ENCODE peak calls at places on chromosomes 3 and 15, in eight cellular contexts. R is thoracic aorta, C is heart left ventricle, S is tibial nerve, Q is breast epithelium, J is ovary, W is tibial artery, O is K562. E is an unnamed sample. For H3K4me1, the result is how much of the 10 kb centered on the place peaks cover.

GRCh38 chr3:60095930-60096329 is 1046.1 kb upstream of the CFAP20DC start:
- DNase-seq in S (no peak), R (no peak), W (no peak), Q (no peak), J (no peak), O (no peak), C (no peak), E (no peak)

GRCh38 chr3:39870706-39871105 is 61.3 kb downstream of the MYRIP start:
- DNase-seq in Q (no peak), O (no peak), R (no peak), J (no peak), W (no peak), C (no peak), S (no peak), E (no peak)

GRCh38 chr3:150806436-150806835 is 43.5 kb upstream of the SIAH2 start:
- DNase-seq in Q (no peak), R (no peak), C (no peak), O (no peak), S (no peak), W (no peak), J (no peak), E (no peak)

GRCh38 chr3:56001537-56001936 is 466.7 kb downstream of the ERC2 start:
- DNase-seq in C (no peak), J (no peak), R (no peak), O (no peak), S (no peak), Q (no peak), W (no peak), E (no peak)

GRCh38 chr15:33068531-33068990 is 126.0 kb downstream of the FMN1 start:
- DNase-seq in W (peak), J (no peak), O (no peak), R (no peak), C (peak), Q (peak), S (no peak), E (no peak)

GRCh38 chr3:31039145-31039544 is 144.7 kb upstream of the GADL1 start:
- DNase-seq in S (no peak), W (no peak), C (no peak), R (no peak), J (no peak), Q (no peak), O (no peak), E (no peak)

GRCh38 chr3:54882114-54882833 is 45.6 kb downstream of the LRTM1 start:
- DNase-seq in Q (no peak), C (no peak), S (no peak), J (no peak), R (no peak), W (no peak), O (no peak), E (no peak)

GRCh38 chr3:9878700-9879099 is 1.4 kb downstream of the CIDEC start:
- DNase-seq in O (no peak), R (no peak), W (no peak), S (no peak), C (no peak), Q (no peak), J (no peak), E (peak)

GRCh38 chr3:67655364-67656121 is 1.1 kb upstream of the SUCLG2 start:
- DNase-seq in Q (no peak), S (no peak), R (no peak), C (no peak), O (no peak), W (no peak), J (peak), E (peak)

GRCh38 chr3:181030948-181031347 is 41.4 kb upstream of the DNAJC19 start:
- DNase-seq in W (no peak), C (no peak), R (no peak), J (no peak), Q (no peak), S (no peak), O (no peak), E (no peak)

GRCh38 chr3:106826861-106827311 is 550.4 kb upstream of the CCDC54 start:
- DNase-seq in C (no peak), S (no peak), O (no peak), J (no peak), Q (no peak), W (no peak), R (no peak), E (no peak)

GRCh38 chr15:31235298-31236183 is 91.1 kb upstream of the KLF13 start:
- DNase-seq in R (no peak), J (peak), W (peak), C (peak), S (no peak), Q (no peak), O (no peak), E (no peak)

GRCh38 chr3:43194490-43195115 is 88.7 kb upstream of the POMGNT2 start:
- DNase-seq in W (no peak), S (no peak), R (no peak), C (no peak), J (no peak), O (no peak), Q (no peak), E (peak)

GRCh38 chr15:52178765-52179164 is 12.4 kb downstream of the GNB5 start:
- DNase-seq in S (no peak), J (peak), R (no peak), C (no peak), O (no peak), W (no peak), Q (no peak), E (no peak)

GRCh38 chr3:141486735-141487418 is at the start of gene RASA2:
- DNase-seq in J (peak), Q (peak), S (peak), C (peak), R (no peak), O (peak), W (peak), E (peak)

GRCh38 chr3:185470323-185470722 is 28.5 kb downstream of the TMEM41A start:
- DNase-seq in R (no peak), O (no peak), C (no peak), Q (no peak), W (no peak), J (no peak), S (no peak), E (no peak)

GRCh38 chr3:82475306-82475705 is 713.9 kb upstream of the GBE1 start:
- DNase-seq in C (no peak), S (no peak), J (no peak), O (no peak), R (no peak), W (no peak), Q (no peak), E (no peak)

DNA sequence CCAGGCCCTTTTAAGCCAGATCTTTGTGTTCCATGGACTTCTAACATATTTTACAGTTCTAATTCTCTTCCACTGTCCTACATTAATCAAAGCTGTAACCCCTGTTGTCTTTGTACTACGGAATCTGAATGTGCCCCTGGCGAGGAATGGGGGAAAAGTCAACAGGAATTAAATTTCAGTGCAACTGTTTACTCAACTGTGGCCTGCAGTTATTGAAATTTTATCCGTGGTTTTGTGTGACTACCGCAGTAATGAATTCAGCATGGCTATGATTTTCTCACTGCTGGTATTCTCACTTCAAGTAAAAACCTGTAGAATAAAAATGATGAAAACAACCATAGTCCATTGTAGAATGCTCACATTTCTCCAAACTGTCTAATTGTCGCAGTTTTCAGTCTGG is 388.0 kb downstream of the FOXP1 start:
- DNase-seq in S (no peak), Q (no peak), J (no peak), R (no peak), W (no peak), O (no peak), C (no peak), E (no peak)
- TF ChIP-seq CTCF in S (no peak), Q (no peak), J (no peak), R (no peak), W (no peak), O (no peak), C (no peak), E (no peak)

GRCh38 chr3:123847209-123847608 is 36.9 kb downstream of the MYLK start:
- DNase-seq in W (no peak), S (no peak), J (no peak), C (no peak), Q (no peak), R (no peak), O (no peak), E (no peak)
- H3K4me1 ChIP-seq in W (under half), S (under half), J (under half), C (under half), Q (under half), R (under half), O (under half), E (under half)

GRCh38 chr3:154552338-154552737 is 122.3 kb upstream of the GPR149 start:
- DNase-seq in C (no peak), W (no peak), J (no peak), R (no peak), O (no peak), S (no peak), Q (no peak), E (no peak)
- TF ChIP-seq CTCF in C (no peak), W (no peak), J (no peak), R (no peak), O (peak), S (no peak), Q (no peak), E (no peak)

GRCh38 chr15:35098737-35099136 is 13.6 kb upstream of the NANOGP8 start:
- DNase-seq in R (no peak), O (no peak), C (no peak), W (no peak), Q (no peak), S (no peak), J (no peak), E (no peak)
- H3K4me1 ChIP-seq in R (under half), O (under half), C (under half), W (under half), Q (under half), S (under half), J (under half), E (under half)

GRCh38 chr3:124282751-124283643 is 291.1 kb upstream of the ROPN1 start:
- DNase-seq in R (peak), S (no peak), C (no peak), O (no peak), W (no peak), Q (no peak), J (no peak), E (no peak)

GRCh38 chr3:124277516-124277890 is 285.6 kb upstream of the ROPN1 start:
- DNase-seq in J (peak), C (peak), Q (no peak), W (no peak), O (no peak), S (peak), R (no peak), E (no peak)

GRCh38 chr3:124276863-124277515 is 285.1 kb upstream of the ROPN1 start:
- DNase-seq in C (peak), Q (no peak), S (no peak), J (peak), W (peak), O (no peak), R (no peak), E (no peak)

GRCh38 chr3:124283644-124284008 is 291.7 kb upstream of the ROPN1 start:
- DNase-seq in O (no peak), R (no peak), W (no peak), S (no peak), C (no peak), J (no peak), Q (no peak), E (no peak)

GRCh38 chr3:124281453-124282316 is 289.8 kb upstream of the ROPN1 start:
- DNase-seq in C (no peak), S (no peak), R (no peak), O (peak), J (no peak), W (no peak), Q (no peak), E (no peak)
- TF ChIP-seq CTCF in C (peak), S (peak), R (peak), O (peak), J (peak), W (peak), Q (peak), E (no peak)

GRCh38 chr3:111578867-111579266 is 16.3 kb downstream of the ZBED2 start:
- DNase-seq in S (no peak), O (no peak), R (no peak), J (no peak), W (no peak), C (no peak), Q (no peak), E (no peak)

GRCh38 chr3:111579495-111579894 is 15.7 kb downstream of the ZBED2 start:
- DNase-seq in R (no peak), W (no peak), O (no peak), S (no peak), Q (no peak), C (no peak), J (no peak), E (no peak)

GRCh38 chr3:111582114-111582461 is 13.1 kb downstream of the ZBED2 start:
- DNase-seq in C (no peak), J (no peak), Q (no peak), R (no peak), S (no peak), O (no peak), W (no peak), E (no peak)

GRCh38 chr3:111584724-111585123 is 10.4 kb downstream of the ZBED2 start:
- DNase-seq in Q (no peak), C (no peak), S (no peak), R (no peak), O (no peak), J (no peak), W (no peak), E (no peak)

DNA sequence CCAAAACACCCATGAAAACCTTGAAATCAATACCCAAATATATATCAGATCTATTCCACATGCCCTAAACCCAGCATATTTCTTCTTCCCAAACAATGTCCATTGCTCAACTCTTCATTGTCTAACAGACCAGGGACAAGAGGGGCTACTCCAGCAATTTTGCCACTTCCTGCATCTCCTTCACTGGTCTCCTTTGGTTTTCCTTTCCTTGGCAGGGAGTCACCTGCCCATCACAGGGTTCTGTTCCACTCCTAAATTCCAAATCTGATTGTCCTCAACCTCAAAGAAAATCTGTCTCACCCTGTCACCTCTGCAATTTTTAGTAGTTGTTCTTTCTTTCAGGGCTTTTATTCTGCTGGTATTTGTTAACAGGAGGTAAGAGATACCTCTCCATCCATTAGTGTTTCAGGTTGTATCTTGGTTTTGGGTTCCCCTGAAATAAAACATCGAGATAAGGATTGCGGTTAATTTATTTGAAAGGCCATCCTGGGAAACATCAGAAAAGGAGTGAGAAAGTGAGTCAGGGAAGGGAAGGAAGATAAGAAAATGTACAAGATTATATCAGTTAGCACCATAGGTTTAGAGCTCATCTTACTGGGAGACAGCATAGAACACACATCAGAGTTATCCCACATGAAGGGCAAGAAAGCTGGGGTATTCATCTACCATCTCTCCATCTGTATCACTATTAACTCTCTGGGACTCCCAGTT is 13.6 kb downstream of the ZBED2 start:
- DNase-seq in O (no peak), W (no peak), S (no peak), Q (no peak), J (no peak), C (no peak), R (no peak), E (no peak)
- H3K4me1 ChIP-seq in O (under half), W (under half), S (under half), Q (under half), J (under half), C (under half), R (under half), E (under half)

GRCh38 chr3:47663630-47664240 is 85.1 kb upstream of the CSPG5 start:
- DNase-seq in Q (no peak), S (no peak), C (no peak), R (no peak), O (no peak), J (no peak), W (no peak), E (no peak)

GRCh38 chr3:47661121-47661752 is 82.6 kb upstream of the CSPG5 start:
- DNase-seq in S (no peak), J (no peak), C (no peak), O (no peak), W (no peak), R (no peak), Q (no peak), E (no peak)

GRCh38 chr3:47669026-47669749 is 90.5 kb upstream of the CSPG5 start:
- DNase-seq in W (no peak), C (no peak), J (no peak), S (no peak), Q (no peak), R (no peak), O (no peak), E (no peak)

GRCh38 chr3:47666118-47666517 is 87.5 kb upstream of the CSPG5 start:
- DNase-seq in O (no peak), Q (no peak), W (no peak), R (no peak), C (no peak), S (no peak), J (no peak), E (no peak)

DNA sequence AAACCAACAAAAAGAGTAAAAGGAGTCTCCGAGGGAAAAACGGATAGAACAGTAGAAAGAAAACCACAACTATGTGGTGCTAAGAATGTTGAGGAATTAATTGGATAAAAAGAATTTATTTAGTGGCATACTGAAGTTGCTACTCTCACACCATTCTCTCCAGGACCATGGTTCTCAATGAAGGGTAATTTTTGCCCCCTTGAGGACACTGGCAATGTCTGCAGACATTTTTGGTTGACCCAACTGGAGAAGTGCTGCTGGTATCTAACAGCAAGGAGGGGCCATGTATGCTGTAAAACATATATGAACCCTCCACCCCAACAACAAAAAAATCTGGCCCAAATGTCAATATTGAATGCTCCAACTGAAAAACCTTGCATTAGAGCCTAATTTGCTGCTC is 85.9 kb upstream of the CSPG5 start:
- DNase-seq in J (no peak), R (no peak), O (no peak), W (no peak), C (no peak), S (no peak), Q (no peak), E (no peak)
- TF ChIP-seq CTCF in J (no peak), R (no peak), O (peak), W (peak), C (no peak), S (peak), Q (no peak), E (no peak)